ENCODE peak calls at places on chromosomes 13 and 19, in nine cellular contexts. D is neural progenitor cell; V is CD4-positive, CD25-positive, alpha-beta regulatory T cell; N is lung; L is psoas muscle; I is endodermal cell; W is CD8-positive, alpha-beta memory T cell; K is pancreas; P is astrocyte of the spinal cord. J is an unnamed sample.

GRCh38 chr13:50124536-50125305 is 109.5 kb downstream of the KCNRG start:
- DNase-seq in V (peak), W (peak), D (peak), K (peak), N (no peak), L (peak), I (peak), P (peak), J (peak)

GRCh38 chr13:28128926-28129325 is 9.4 kb upstream of the PAN3 start:
- DNase-seq in K (no peak), N (no peak), W (no peak), I (no peak), D (no peak), P (no peak), L (no peak), V (no peak), J (no peak)

GRCh38 chr19:30784850-30785459 is 412.8 kb downstream of the ZNF536 start:
- DNase-seq in D (peak), L (peak), P (no peak), N (peak), I (peak), W (peak), K (peak), V (peak), J (peak)

GRCh38 chr13:56314755-56315154 is 826.0 kb upstream of the PRR20A start:
- DNase-seq in I (peak), W (no peak), P (no peak), L (no peak), D (no peak), K (no peak), V (no peak), N (no peak), J (no peak)

GRCh38 chr13:58977085-58977484 is 1186.6 kb downstream of the DIAPH3 start:
- DNase-seq in D (no peak), P (no peak), N (no peak), V (no peak), K (no peak), L (no peak), W (no peak), I (no peak), J (no peak)

GRCh38 chr13:95447766-95448165 is 104.8 kb upstream of the CLDN10 start:
- DNase-seq in D (no peak), I (peak), P (no peak), N (no peak), W (no peak), L (no peak), K (no peak), V (no peak), J (no peak)

GRCh38 chr13:76656496-76656895 is 229.7 kb downstream of the KCTD12 start:
- DNase-seq in K (no peak), D (no peak), P (no peak), V (no peak), I (no peak), L (no peak), N (no peak), W (no peak), J (no peak)

GRCh38 chr19:33670398-33670797 is 48.6 kb downstream of the CHST8 start:
- DNase-seq in V (no peak), I (no peak), L (no peak), K (no peak), N (no peak), P (no peak), D (no peak), W (no peak), J (no peak)

GRCh38 chr13:79859756-79860155 is 378.8 kb downstream of the NDFIP2 start:
- DNase-seq in P (no peak), N (no peak), D (no peak), L (no peak), W (no peak), V (no peak), I (no peak), K (no peak), J (no peak)

GRCh38 chr13:50451609-50452008 is 391.9 kb downstream of the DLEU7 start:
- DNase-seq in N (no peak), D (no peak), I (peak), W (no peak), L (peak), V (no peak), P (no peak), K (no peak), J (no peak)

DNA sequence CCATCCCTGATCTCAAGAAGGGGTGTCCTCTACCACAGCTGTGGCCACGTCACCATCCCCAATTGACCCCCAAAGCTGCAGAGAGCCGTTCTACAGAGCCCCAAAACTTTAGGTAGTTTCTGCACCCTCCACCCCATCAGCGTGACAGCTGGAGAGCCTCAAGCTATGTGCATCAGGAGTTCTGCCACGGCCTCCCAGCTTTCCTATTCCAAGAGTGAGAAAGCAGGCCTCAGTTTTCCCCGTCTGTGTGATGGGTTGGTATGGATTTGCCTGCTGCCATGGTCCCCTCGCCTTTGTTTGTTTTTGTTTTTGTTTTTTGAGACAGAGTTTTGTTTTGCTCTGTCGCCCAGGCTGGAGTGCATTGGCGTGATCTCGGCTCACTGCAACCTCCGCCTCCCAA is 1.5 kb downstream of the BCL3 start:
- DNase-seq in K (no peak), W (no peak), P (no peak), D (no peak), I (no peak), L (no peak), N (no peak), V (no peak), J (no peak)
- H3K4me3 ChIP-seq in K (peak), W (peak), P (peak), D (no peak), I (no peak), L (peak), N (peak), V (peak), J (no peak)

DNA sequence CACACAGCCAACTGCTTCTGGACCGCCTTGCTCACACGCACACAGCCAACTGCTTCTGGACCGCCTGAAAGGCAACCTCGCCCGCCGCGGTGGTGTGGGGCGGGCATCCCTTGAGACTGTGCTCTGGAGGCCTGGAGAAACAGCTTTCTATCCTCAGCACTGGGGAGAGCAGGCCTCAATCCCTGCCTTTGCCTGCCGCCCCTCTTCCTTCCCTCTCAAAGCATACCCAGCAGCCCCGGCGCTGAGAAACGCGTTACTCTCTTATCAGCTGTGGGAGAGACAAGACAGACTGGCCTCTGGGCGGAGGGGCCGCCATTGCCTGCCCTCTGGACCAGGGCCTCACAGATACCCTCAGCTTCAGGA is 2.9 kb downstream of the LIPE start:
- DNase-seq in D (no peak), W (peak), L (no peak), P (no peak), I (no peak), V (no peak), K (no peak), N (no peak), J (no peak)
- H3K4me3 ChIP-seq in D (no peak), W (peak), L (peak), P (no peak), I (no peak), V (peak), K (no peak), N (no peak), J (no peak)

GRCh38 chr19:47427241-47428176 is 8.2 kb upstream of the MEIS3 start:
- DNase-seq in I (peak), V (peak), D (peak), N (peak), L (no peak), W (peak), P (peak), K (peak), J (peak)
- H3K4me3 ChIP-seq in I (peak), V (peak), D (peak), N (no peak), L (no peak), W (peak), P (peak), K (no peak), J (peak)

GRCh38 chr19:11694533-11695439 is 44.0 kb downstream of the ZNF823 start:
- DNase-seq in P (peak), K (peak), I (peak), N (peak), W (peak), L (peak), V (peak), D (peak), J (peak)
- H3K4me3 ChIP-seq in P (peak), K (peak), I (peak), N (peak), W (peak), L (peak), V (no peak), D (peak), J (peak)

GRCh38 chr19:41363371-41363752 is 587 bp downstream of the B9D2 start:
- DNase-seq in V (no peak), K (no peak), N (no peak), W (no peak), I (no peak), L (no peak), P (no peak), D (no peak), J (no peak)
- H3K4me3 ChIP-seq in V (peak), K (peak), N (peak), W (peak), I (peak), L (peak), P (peak), D (peak), J (peak)

GRCh38 chr13:21203132-21203531 is 26.7 kb downstream of the MRPL57 start:
- DNase-seq in V (no peak), K (no peak), D (no peak), W (no peak), I (no peak), N (no peak), L (no peak), P (no peak), J (no peak)
- H3K4me3 ChIP-seq in V (no peak), K (no peak), D (no peak), W (no peak), I (no peak), N (no peak), L (no peak), P (no peak), J (no peak)

GRCh38 chr19:32333227-32333626 is 12.2 kb upstream of the ZNF507 start:
- DNase-seq in K (no peak), N (no peak), V (no peak), L (no peak), D (no peak), P (no peak), I (no peak), W (no peak), J (no peak)

GRCh38 chr19:32339988-32340874 is 5.2 kb upstream of the ZNF507 start:
- DNase-seq in W (peak), I (peak), K (peak), D (peak), P (peak), L (peak), N (peak), V (peak), J (peak)

GRCh38 chr19:32336259-32337111 is 8.9 kb upstream of the ZNF507 start:
- DNase-seq in V (no peak), I (no peak), K (no peak), P (peak), N (no peak), D (no peak), L (no peak), W (no peak), J (peak)

GRCh38 chr19:32342695-32343094 is 2.7 kb upstream of the ZNF507 start:
- DNase-seq in I (no peak), P (no peak), L (no peak), D (no peak), N (no peak), V (no peak), K (no peak), W (no peak), J (no peak)

GRCh38 chr19:32337176-32337808 is 8.1 kb upstream of the ZNF507 start:
- DNase-seq in V (no peak), W (no peak), D (no peak), P (no peak), I (no peak), N (no peak), K (no peak), L (no peak), J (no peak)
- H3K4me3 ChIP-seq in V (no peak), W (no peak), D (no peak), P (no peak), I (no peak), N (no peak), K (no peak), L (no peak), J (no peak)

DNA sequence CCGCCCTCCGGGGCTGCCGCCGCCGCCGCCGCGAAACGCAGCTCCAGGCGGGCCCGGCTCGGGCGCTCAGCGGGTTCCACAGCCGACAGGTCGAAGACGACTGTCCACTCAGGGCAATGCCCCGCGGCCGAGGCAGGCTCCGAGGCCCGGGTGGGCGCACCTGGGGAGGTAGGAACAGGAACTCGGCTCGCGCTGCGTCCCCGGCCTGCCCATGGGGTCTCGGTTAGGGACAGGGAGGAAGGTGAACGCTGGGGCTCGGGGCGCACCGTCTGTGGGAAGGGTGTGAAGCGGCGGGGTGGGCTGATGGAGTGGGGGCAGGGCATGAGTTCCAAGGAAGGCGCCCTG is 26.8 kb downstream of the CERS1 start:
- DNase-seq in P (no peak), V (no peak), N (no peak), W (no peak), D (no peak), L (peak), K (no peak), I (no peak), J (no peak)
- H3K4me3 ChIP-seq in P (no peak), V (no peak), N (no peak), W (no peak), D (no peak), L (no peak), K (no peak), I (no peak), J (no peak)

DNA sequence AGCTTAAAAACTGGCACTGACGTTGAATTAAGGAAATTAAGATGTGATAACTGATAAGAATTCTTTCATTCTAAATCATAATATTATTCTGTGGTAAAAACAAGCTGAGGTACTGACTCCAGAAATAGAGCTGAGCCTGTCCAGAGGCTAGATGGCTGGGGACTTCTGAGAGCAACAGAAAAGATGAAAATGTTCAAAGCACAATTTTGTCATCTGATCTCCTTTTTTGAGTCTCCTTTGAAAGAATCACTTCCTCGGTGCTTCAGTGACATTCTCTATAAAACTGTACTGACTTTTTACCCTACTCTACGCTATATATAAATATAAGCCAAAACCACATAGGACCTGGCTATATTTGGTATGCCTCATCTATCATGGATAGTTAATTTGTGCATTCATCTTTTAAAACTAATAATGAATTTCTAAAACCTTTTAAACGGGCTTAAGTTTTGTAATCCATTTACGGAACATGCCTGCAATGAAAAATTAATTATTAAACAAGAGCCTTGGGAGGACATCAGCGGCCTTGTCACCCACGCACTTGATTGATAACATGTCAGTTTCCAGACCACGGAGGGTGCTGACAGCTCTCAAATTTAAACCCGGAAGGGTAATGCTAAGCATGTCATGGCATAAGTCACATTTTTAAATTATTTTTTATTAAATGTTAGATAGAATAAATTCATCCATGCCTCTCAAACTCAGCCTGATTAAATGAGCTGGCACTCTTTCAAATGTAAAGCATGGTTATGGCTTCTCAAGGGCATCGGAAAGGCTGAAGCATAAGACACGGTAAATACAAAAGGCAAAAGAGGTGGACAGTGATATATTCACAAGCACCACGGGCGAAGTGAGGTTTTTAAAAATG is 235.4 kb downstream of the PCDH9 start:
- DNase-seq in V (no peak), W (no peak), D (no peak), K (no peak), I (no peak), P (no peak), N (no peak), L (no peak), J (no peak)
- H3K4me3 ChIP-seq in V (no peak), W (no peak), D (no peak), K (no peak), I (no peak), P (peak), N (no peak), L (peak), J (no peak)

DNA sequence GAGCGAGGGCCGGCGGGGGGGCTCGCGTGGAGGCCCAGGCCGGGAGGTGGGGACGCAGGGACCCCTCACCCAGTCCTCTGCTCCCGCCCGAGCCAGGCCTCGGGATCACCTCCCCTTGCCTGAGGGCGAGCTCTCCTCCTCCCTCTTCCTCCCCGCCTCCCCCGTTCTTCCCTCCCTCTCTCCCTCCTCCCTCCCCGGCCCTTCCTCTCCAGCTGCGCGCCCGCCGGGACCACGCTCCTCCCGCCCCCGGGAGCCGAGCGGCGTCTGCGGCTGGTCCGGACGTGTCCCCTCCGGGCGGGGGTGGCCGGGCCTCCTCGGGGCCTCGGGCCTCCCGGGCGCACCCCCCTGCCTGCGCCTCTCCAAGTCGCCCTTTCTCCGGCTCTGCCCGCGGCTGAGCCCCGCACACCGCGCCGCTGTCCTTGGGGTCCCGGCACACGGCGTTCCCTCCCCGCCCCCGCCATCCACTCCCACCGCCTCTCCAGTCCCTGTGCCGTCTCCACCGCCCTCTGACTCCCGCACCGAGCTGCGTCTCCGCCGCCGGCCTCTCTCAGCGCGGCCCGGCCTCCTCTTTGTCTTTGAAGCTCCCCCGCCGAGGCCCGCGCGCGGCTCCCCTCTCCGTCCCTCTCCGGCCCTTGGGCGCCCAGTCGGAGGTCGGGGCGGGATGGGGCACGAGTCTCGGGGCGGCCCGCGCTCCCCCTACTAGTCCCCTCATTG is 5.7 kb downstream of the SOX1 start:
- DNase-seq in D (peak), K (no peak), L (no peak), W (no peak), V (no peak), I (peak), P (no peak), N (no peak), J (peak)
- H3K4me3 ChIP-seq in D (peak), K (no peak), L (peak), W (no peak), V (no peak), I (peak), P (no peak), N (no peak), J (peak)

J was measured in cardiac muscle cell.